ENCODE peak calls at places on chromosomes 12 and 14, in seven cellular contexts. One of them, this sample, is unnamed.

GRCh38 chr12:62900686-62901272 is 34.2 kb downstream of the PPM1H start:
- DNase-seq in right atrium auricular region: no peak
- DNase-seq in transverse colon: no peak
- DNase-seq in aorta: no peak
- DNase-seq in heart right ventricle: no peak
- DNase-seq in endothelial cell of umbilical vein: no peak
- DNase-seq in thyroid gland: no peak
- DNase-seq in this sample: no peak

GRCh38 chr12:43338848-43339526 is 213.0 kb downstream of the ADAMTS20 start:
- DNase-seq in right atrium auricular region: no peak
- DNase-seq in transverse colon: no peak
- DNase-seq in aorta: no peak
- DNase-seq in heart right ventricle: no peak
- DNase-seq in endothelial cell of umbilical vein: peak; percentile 86
- DNase-seq in thyroid gland: no peak
- DNase-seq in this sample: no peak

GRCh38 chr12:85280984-85281946 is 1.2 kb downstream of the ALX1 start:
- DNase-seq in right atrium auricular region: no peak
- DNase-seq in transverse colon: no peak
- DNase-seq in aorta: no peak
- DNase-seq in heart right ventricle: no peak
- DNase-seq in endothelial cell of umbilical vein: peak; percentile 60
- DNase-seq in thyroid gland: no peak
- DNase-seq in this sample: no peak

GRCh38 chr14:26217778-26218177 is 380.1 kb downstream of the NOVA1 start:
- DNase-seq in right atrium auricular region: no peak
- DNase-seq in transverse colon: no peak
- DNase-seq in aorta: no peak
- DNase-seq in heart right ventricle: no peak
- DNase-seq in endothelial cell of umbilical vein: no peak
- DNase-seq in thyroid gland: no peak
- DNase-seq in this sample: no peak

GRCh38 chr12:104536841-104537240 is 80.1 kb downstream of the CHST11 start:
- DNase-seq in right atrium auricular region: no peak
- DNase-seq in transverse colon: no peak
- DNase-seq in aorta: no peak
- DNase-seq in heart right ventricle: no peak
- DNase-seq in endothelial cell of umbilical vein: no peak
- DNase-seq in thyroid gland: no peak
- DNase-seq in this sample: peak; percentile 12

GRCh38 chr14:91858536-91859275 is 8.6 kb downstream of the TC2N start:
- DNase-seq in right atrium auricular region: no peak
- DNase-seq in transverse colon: no peak
- DNase-seq in aorta: no peak
- DNase-seq in heart right ventricle: no peak
- DNase-seq in endothelial cell of umbilical vein: peak; percentile 28
- DNase-seq in thyroid gland: no peak
- DNase-seq in this sample: no peak

GRCh38 chr12:10031771-10032175 is 1.3 kb downstream of the CLEC9A start:
- DNase-seq in right atrium auricular region: no peak
- DNase-seq in transverse colon: no peak
- DNase-seq in aorta: no peak
- DNase-seq in heart right ventricle: no peak
- DNase-seq in endothelial cell of umbilical vein: peak; percentile 99
- DNase-seq in thyroid gland: no peak
- DNase-seq in this sample: no peak

GRCh38 chr12:111529424-111530368 is 69.4 kb downstream of the ATXN2 start:
- DNase-seq in right atrium auricular region: no peak
- DNase-seq in transverse colon: peak; percentile 41
- DNase-seq in aorta: peak; percentile 53
- DNase-seq in heart right ventricle: peak; percentile 27
- DNase-seq in endothelial cell of umbilical vein: peak; percentile 73
- DNase-seq in thyroid gland: peak; percentile 39
- DNase-seq in this sample: no peak

GRCh38 chr12:52521175-52521574 is 981 bp upstream of the KRT5 start:
- DNase-seq in right atrium auricular region: peak; percentile 54
- DNase-seq in transverse colon: no peak
- DNase-seq in aorta: no peak
- DNase-seq in heart right ventricle: no peak
- DNase-seq in endothelial cell of umbilical vein: no peak
- DNase-seq in thyroid gland: no peak
- DNase-seq in this sample: peak; percentile 95

GRCh38 chr12:47651368-47652254 is 54.2 kb downstream of the RPAP3 start:
- DNase-seq in right atrium auricular region: peak; percentile 75
- DNase-seq in transverse colon: peak; percentile 46
- DNase-seq in aorta: peak; percentile 75
- DNase-seq in heart right ventricle: peak; percentile 23
- DNase-seq in endothelial cell of umbilical vein: peak; percentile 66
- DNase-seq in thyroid gland: peak; percentile 48
- DNase-seq in this sample: peak; percentile 5

GRCh38 chr12:116392061-116392460 is 114.6 kb upstream of the MED13L start:
- DNase-seq in right atrium auricular region: no peak
- DNase-seq in transverse colon: no peak
- DNase-seq in aorta: peak; percentile 42
- DNase-seq in heart right ventricle: no peak
- DNase-seq in endothelial cell of umbilical vein: no peak
- DNase-seq in thyroid gland: no peak
- DNase-seq in this sample: no peak

GRCh38 chr12:132489078-132489601 is 811 bp upstream of the FBRSL1 start:
- DNase-seq in right atrium auricular region: no peak
- DNase-seq in transverse colon: peak; percentile 68
- DNase-seq in aorta: peak; percentile 73
- DNase-seq in heart right ventricle: peak; percentile 51
- DNase-seq in endothelial cell of umbilical vein: peak; percentile 12
- DNase-seq in thyroid gland: no peak
- DNase-seq in this sample: no peak

GRCh38 chr14:85533821-85534271 is 3.9 kb downstream of the FLRT2 start:
- DNase-seq in right atrium auricular region: no peak
- DNase-seq in transverse colon: no peak
- DNase-seq in aorta: peak; percentile 49
- DNase-seq in heart right ventricle: no peak
- DNase-seq in endothelial cell of umbilical vein: peak; percentile 24
- DNase-seq in thyroid gland: peak; percentile 32
- DNase-seq in this sample: no peak

GRCh38 chr12:70576341-70577282 is 60.6 kb downstream of the PTPRB start:
- DNase-seq in right atrium auricular region: no peak
- DNase-seq in transverse colon: no peak
- DNase-seq in aorta: no peak
- DNase-seq in heart right ventricle: no peak
- DNase-seq in endothelial cell of umbilical vein: peak; percentile 68
- DNase-seq in thyroid gland: no peak
- DNase-seq in this sample: peak; percentile 10

GRCh38 chr14:72741836-72742681 is 151.8 kb downstream of the DPF3 start:
- DNase-seq in right atrium auricular region: peak; percentile 47
- DNase-seq in transverse colon: no peak
- DNase-seq in aorta: no peak
- DNase-seq in heart right ventricle: no peak
- DNase-seq in endothelial cell of umbilical vein: peak; percentile 46
- DNase-seq in thyroid gland: no peak
- DNase-seq in this sample: no peak

DNA sequence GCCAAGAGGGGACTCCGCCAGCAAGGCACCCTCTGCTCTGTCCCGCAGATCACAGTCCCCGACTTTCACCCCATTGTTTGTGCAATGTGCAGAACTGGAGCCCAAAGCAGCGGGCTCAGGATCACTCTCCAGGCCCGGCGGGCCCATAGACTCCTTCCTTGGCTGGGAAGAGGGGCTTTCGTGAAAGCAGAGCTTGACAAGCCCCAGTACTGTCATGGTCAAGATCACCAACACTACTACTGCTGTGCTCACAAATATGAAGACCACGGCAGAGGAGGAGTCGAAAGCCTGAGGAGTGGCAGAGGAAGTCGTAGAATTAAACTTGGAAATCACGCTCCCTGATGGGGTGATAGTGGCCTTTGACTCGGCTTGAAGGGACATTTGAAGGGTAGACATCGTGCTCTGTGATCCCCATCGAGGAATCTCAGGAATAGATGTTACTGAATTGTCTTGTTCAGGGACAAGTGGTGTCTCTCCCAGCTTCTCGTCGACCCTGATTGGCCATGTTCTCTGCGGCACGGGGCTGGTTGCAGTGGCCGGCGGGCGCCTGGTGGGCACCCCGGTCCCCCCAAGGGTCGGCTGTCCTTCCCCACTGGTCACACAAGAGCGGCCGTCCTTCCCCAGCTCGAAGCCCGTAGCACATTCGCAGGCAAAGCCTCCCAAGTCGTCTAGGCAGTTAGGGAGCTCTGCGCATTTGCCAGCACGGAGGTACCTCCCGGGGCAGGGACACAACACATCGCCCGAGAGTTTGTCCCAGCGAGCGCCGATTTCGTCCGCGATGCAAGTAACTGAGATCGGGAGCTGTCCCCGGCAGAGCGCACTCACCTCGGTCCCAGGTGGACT is 1.1 kb downstream of the CLEC14A start:
- DNase-seq in right atrium auricular region: no peak
- DNase-seq in transverse colon: no peak
- DNase-seq in aorta: peak; percentile 42
- DNase-seq in heart right ventricle: peak; percentile 25
- DNase-seq in endothelial cell of umbilical vein: peak; percentile 60
- DNase-seq in thyroid gland: no peak
- DNase-seq in this sample: no peak
- H3K27ac ChIP-seq in right atrium auricular region: peak overlapping the region; percentile 84
- H3K27ac ChIP-seq in transverse colon: peak overlapping the region; percentile 60
- H3K27ac ChIP-seq in aorta: no peak overlapping the region
- H3K27ac ChIP-seq in heart right ventricle: peak overlapping the region; percentile 98
- H3K27ac ChIP-seq in endothelial cell of umbilical vein: peak overlapping the region; percentile 89
- H3K27ac ChIP-seq in thyroid gland: peak overlapping the region; percentile 68
- H3K27ac ChIP-seq in this sample: no peak overlapping the region

GRCh38 chr12:2539938-2540337 is 254.8 kb upstream of the FKBP4 start:
- DNase-seq in right atrium auricular region: no peak
- DNase-seq in transverse colon: no peak
- DNase-seq in aorta: no peak
- DNase-seq in heart right ventricle: peak; percentile 54
- DNase-seq in endothelial cell of umbilical vein: no peak
- DNase-seq in thyroid gland: peak; percentile 5
- DNase-seq in this sample: no peak

GRCh38 chr12:2540535-2540941 is 254.2 kb upstream of the FKBP4 start:
- DNase-seq in right atrium auricular region: peak; percentile 70
- DNase-seq in transverse colon: no peak
- DNase-seq in aorta: no peak
- DNase-seq in heart right ventricle: peak; percentile 62
- DNase-seq in endothelial cell of umbilical vein: no peak
- DNase-seq in thyroid gland: peak; percentile 48
- DNase-seq in this sample: no peak

GRCh38 chr12:2543801-2544200 is 251.0 kb upstream of the FKBP4 start:
- DNase-seq in right atrium auricular region: no peak
- DNase-seq in transverse colon: no peak
- DNase-seq in aorta: no peak
- DNase-seq in heart right ventricle: no peak
- DNase-seq in endothelial cell of umbilical vein: no peak
- DNase-seq in thyroid gland: no peak
- DNase-seq in this sample: no peak

GRCh38 chr12:2544213-2544612 is 250.6 kb upstream of the FKBP4 start:
- DNase-seq in right atrium auricular region: no peak
- DNase-seq in transverse colon: no peak
- DNase-seq in aorta: no peak
- DNase-seq in heart right ventricle: no peak
- DNase-seq in endothelial cell of umbilical vein: no peak
- DNase-seq in thyroid gland: no peak
- DNase-seq in this sample: no peak

DNA sequence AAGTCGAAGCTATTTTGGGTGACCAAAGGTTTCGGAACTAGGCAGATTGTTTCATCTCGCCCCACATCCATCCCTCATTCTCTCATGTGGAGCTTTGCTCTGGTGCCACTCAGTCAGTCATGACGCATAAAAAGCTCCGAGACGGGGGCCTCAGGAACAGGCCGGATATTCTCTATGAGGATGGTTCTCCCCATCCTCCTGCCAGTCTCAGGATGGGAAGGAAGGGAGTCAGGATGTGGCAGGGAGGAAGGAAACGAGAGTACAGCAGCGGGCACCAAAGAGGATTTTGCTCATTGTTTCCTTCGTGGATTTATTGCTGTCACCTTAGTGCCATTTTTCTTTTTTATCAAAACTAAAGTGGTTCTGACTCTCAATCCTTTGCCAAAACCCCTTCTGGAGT is 253.0 kb upstream of the FKBP4 start:
- DNase-seq in right atrium auricular region: no peak
- DNase-seq in transverse colon: no peak
- DNase-seq in aorta: no peak
- DNase-seq in heart right ventricle: no peak
- DNase-seq in endothelial cell of umbilical vein: no peak
- DNase-seq in thyroid gland: no peak
- DNase-seq in this sample: no peak
- H3K27ac ChIP-seq in right atrium auricular region: no peak overlapping the region
- H3K27ac ChIP-seq in transverse colon: no peak overlapping the region
- H3K27ac ChIP-seq in aorta: no peak overlapping the region
- H3K27ac ChIP-seq in heart right ventricle: no peak overlapping the region
- H3K27ac ChIP-seq in endothelial cell of umbilical vein: no peak overlapping the region
- H3K27ac ChIP-seq in thyroid gland: no peak overlapping the region
- H3K27ac ChIP-seq in this sample: no peak overlapping the region

GRCh38 chr12:1614360-1614759 is 14.7 kb upstream of the WNT5B start:
- DNase-seq in right atrium auricular region: no peak
- DNase-seq in transverse colon: no peak
- DNase-seq in aorta: no peak
- DNase-seq in heart right ventricle: no peak
- DNase-seq in endothelial cell of umbilical vein: no peak
- DNase-seq in thyroid gland: no peak
- DNase-seq in this sample: no peak

GRCh38 chr12:1616233-1617066 is 12.6 kb upstream of the WNT5B start:
- DNase-seq in right atrium auricular region: no peak
- DNase-seq in transverse colon: no peak
- DNase-seq in aorta: no peak
- DNase-seq in heart right ventricle: no peak
- DNase-seq in endothelial cell of umbilical vein: no peak
- DNase-seq in thyroid gland: no peak
- DNase-seq in this sample: no peak

GRCh38 chr12:1618489-1618888 is 10.5 kb upstream of the WNT5B start:
- DNase-seq in right atrium auricular region: no peak
- DNase-seq in transverse colon: no peak
- DNase-seq in aorta: no peak
- DNase-seq in heart right ventricle: no peak
- DNase-seq in endothelial cell of umbilical vein: peak; percentile 30
- DNase-seq in thyroid gland: no peak
- DNase-seq in this sample: no peak

GRCh38 chr12:1620093-1620492 is 8.9 kb upstream of the WNT5B start:
- DNase-seq in right atrium auricular region: no peak
- DNase-seq in transverse colon: no peak
- DNase-seq in aorta: no peak
- DNase-seq in heart right ventricle: no peak
- DNase-seq in endothelial cell of umbilical vein: no peak
- DNase-seq in thyroid gland: no peak
- DNase-seq in this sample: no peak

DNA sequence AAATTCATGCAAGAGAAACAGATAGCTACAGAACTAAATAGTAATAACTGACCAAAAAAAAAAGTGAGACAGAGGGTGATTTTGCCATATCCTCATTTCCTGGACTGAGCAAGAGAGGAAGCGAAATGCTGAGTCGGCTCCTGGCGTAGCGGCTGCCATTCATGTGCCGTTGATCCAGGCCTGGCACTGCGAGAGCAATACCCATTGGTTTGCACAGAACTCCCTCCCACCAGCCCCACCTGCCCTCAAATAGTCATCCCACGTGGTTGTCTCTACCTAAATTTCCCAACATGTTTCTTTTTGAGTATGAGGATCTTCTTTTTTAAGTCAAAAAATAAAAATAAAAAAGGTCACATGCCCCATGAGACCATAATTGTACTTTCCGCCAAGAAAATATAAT is 9.4 kb upstream of the WNT5B start:
- DNase-seq in right atrium auricular region: peak; percentile 78
- DNase-seq in transverse colon: peak; percentile 35
- DNase-seq in aorta: peak; percentile 82
- DNase-seq in heart right ventricle: peak; percentile 53
- DNase-seq in endothelial cell of umbilical vein: peak; percentile 71
- DNase-seq in thyroid gland: no peak
- DNase-seq in this sample: no peak
- H3K27ac ChIP-seq in right atrium auricular region: no peak overlapping the region
- H3K27ac ChIP-seq in transverse colon: no peak overlapping the region
- H3K27ac ChIP-seq in aorta: no peak overlapping the region
- H3K27ac ChIP-seq in heart right ventricle: no peak overlapping the region
- H3K27ac ChIP-seq in endothelial cell of umbilical vein: no peak overlapping the region
- H3K27ac ChIP-seq in thyroid gland: no peak overlapping the region
- H3K27ac ChIP-seq in this sample: no peak overlapping the region

GRCh38 chr14:57479197-57479596 is 14.5 kb downstream of the CCDC198 start:
- DNase-seq in right atrium auricular region: no peak
- DNase-seq in transverse colon: no peak
- DNase-seq in aorta: no peak
- DNase-seq in heart right ventricle: no peak
- DNase-seq in endothelial cell of umbilical vein: no peak
- DNase-seq in thyroid gland: peak; percentile 62
- DNase-seq in this sample: no peak
- H3K27ac ChIP-seq in right atrium auricular region: no peak overlapping the region
- H3K27ac ChIP-seq in transverse colon: no peak overlapping the region
- H3K27ac ChIP-seq in aorta: no peak overlapping the region
- H3K27ac ChIP-seq in heart right ventricle: no peak overlapping the region
- H3K27ac ChIP-seq in endothelial cell of umbilical vein: no peak overlapping the region
- H3K27ac ChIP-seq in thyroid gland: peak overlapping the region; percentile 18
- H3K27ac ChIP-seq in this sample: no peak overlapping the region

This sample was measured in epithelial cell of prostate.